ENCODE peak calls at places on chromosomes 3 and 15, in nine cellular contexts. One of them, this sample, is unnamed.

GRCh38 chr3:38763569-38763968 is 52.4 kb downstream of the SCN10A start:
- DNase-seq in hypothalamus: no peak
- DNase-seq in HCT116: no peak
- DNase-seq in NK-92 treated with Interleukin-12 subunit alpha and Interleukin-12 subunit beta, amount 100 ng/mL, for 24 hours: no peak
- DNase-seq in neural crest cell: no peak
- DNase-seq in ovary: no peak
- DNase-seq in activated CD8-positive, alpha-beta memory T cell treated with anti-CD3 and anti-CD28 coated beads for 48 hours: no peak
- DNase-seq in stimulated activated CD4-positive, alpha-beta T cell treated with anti-CD3 and anti-CD28 coated beads, TNF-alpha, amount 100 ng/mL, for 24 hours: no peak
- DNase-seq in LHCN-M2: no peak
- DNase-seq in this sample: no peak

GRCh38 chr3:129602730-129603560 is 3.5 kb downstream of the PLXND1 start:
- DNase-seq in hypothalamus: no peak
- DNase-seq in HCT116: no peak
- DNase-seq in NK-92 treated with Interleukin-12 subunit alpha and Interleukin-12 subunit beta, amount 100 ng/mL, for 24 hours: no peak
- DNase-seq in neural crest cell: no peak
- DNase-seq in ovary: peak; percentile 81
- DNase-seq in activated CD8-positive, alpha-beta memory T cell treated with anti-CD3 and anti-CD28 coated beads for 48 hours: no peak
- DNase-seq in stimulated activated CD4-positive, alpha-beta T cell treated with anti-CD3 and anti-CD28 coated beads, TNF-alpha, amount 100 ng/mL, for 24 hours: no peak
- DNase-seq in LHCN-M2: peak; percentile 77
- DNase-seq in this sample: no peak

GRCh38 chr15:34708422-34708821 is 46.4 kb downstream of the GJD2 start:
- DNase-seq in hypothalamus: peak; percentile 2
- DNase-seq in HCT116: peak; percentile 19
- DNase-seq in NK-92 treated with Interleukin-12 subunit alpha and Interleukin-12 subunit beta, amount 100 ng/mL, for 24 hours: no peak
- DNase-seq in neural crest cell: no peak
- DNase-seq in ovary: no peak
- DNase-seq in activated CD8-positive, alpha-beta memory T cell treated with anti-CD3 and anti-CD28 coated beads for 48 hours: no peak
- DNase-seq in stimulated activated CD4-positive, alpha-beta T cell treated with anti-CD3 and anti-CD28 coated beads, TNF-alpha, amount 100 ng/mL, for 24 hours: no peak
- DNase-seq in LHCN-M2: peak; percentile 64
- DNase-seq in this sample: peak; percentile 40

GRCh38 chr3:147113293-147114045 is 292.9 kb downstream of the ZIC4 start:
- DNase-seq in hypothalamus: no peak
- DNase-seq in HCT116: no peak
- DNase-seq in NK-92 treated with Interleukin-12 subunit alpha and Interleukin-12 subunit beta, amount 100 ng/mL, for 24 hours: no peak
- DNase-seq in neural crest cell: no peak
- DNase-seq in ovary: no peak
- DNase-seq in activated CD8-positive, alpha-beta memory T cell treated with anti-CD3 and anti-CD28 coated beads for 48 hours: no peak
- DNase-seq in stimulated activated CD4-positive, alpha-beta T cell treated with anti-CD3 and anti-CD28 coated beads, TNF-alpha, amount 100 ng/mL, for 24 hours: no peak
- DNase-seq in LHCN-M2: peak; percentile 93
- DNase-seq in this sample: no peak

GRCh38 chr15:74328331-74329056 is 39.0 kb downstream of the CYP11A1 start:
- DNase-seq in hypothalamus: no peak
- DNase-seq in HCT116: no peak
- DNase-seq in NK-92 treated with Interleukin-12 subunit alpha and Interleukin-12 subunit beta, amount 100 ng/mL, for 24 hours: no peak
- DNase-seq in neural crest cell: no peak
- DNase-seq in ovary: no peak
- DNase-seq in activated CD8-positive, alpha-beta memory T cell treated with anti-CD3 and anti-CD28 coated beads for 48 hours: no peak
- DNase-seq in stimulated activated CD4-positive, alpha-beta T cell treated with anti-CD3 and anti-CD28 coated beads, TNF-alpha, amount 100 ng/mL, for 24 hours: no peak
- DNase-seq in LHCN-M2: no peak
- DNase-seq in this sample: no peak

GRCh38 chr15:38868326-38869114 is 303.9 kb upstream of the RASGRP1 start:
- DNase-seq in hypothalamus: no peak
- DNase-seq in HCT116: peak; percentile 3
- DNase-seq in NK-92 treated with Interleukin-12 subunit alpha and Interleukin-12 subunit beta, amount 100 ng/mL, for 24 hours: no peak
- DNase-seq in neural crest cell: no peak
- DNase-seq in ovary: no peak
- DNase-seq in activated CD8-positive, alpha-beta memory T cell treated with anti-CD3 and anti-CD28 coated beads for 48 hours: no peak
- DNase-seq in stimulated activated CD4-positive, alpha-beta T cell treated with anti-CD3 and anti-CD28 coated beads, TNF-alpha, amount 100 ng/mL, for 24 hours: no peak
- DNase-seq in LHCN-M2: peak; percentile 97
- DNase-seq in this sample: peak; percentile 91

GRCh38 chr3:50147447-50147846 is 7.7 kb upstream of the SEMA3F start:
- DNase-seq in hypothalamus: no peak
- DNase-seq in HCT116: no peak
- DNase-seq in NK-92 treated with Interleukin-12 subunit alpha and Interleukin-12 subunit beta, amount 100 ng/mL, for 24 hours: no peak
- DNase-seq in neural crest cell: no peak
- DNase-seq in ovary: no peak
- DNase-seq in activated CD8-positive, alpha-beta memory T cell treated with anti-CD3 and anti-CD28 coated beads for 48 hours: no peak
- DNase-seq in stimulated activated CD4-positive, alpha-beta T cell treated with anti-CD3 and anti-CD28 coated beads, TNF-alpha, amount 100 ng/mL, for 24 hours: no peak
- DNase-seq in LHCN-M2: no peak
- DNase-seq in this sample: no peak

GRCh38 chr3:45748068-45748467 is 48.3 kb downstream of the SLC6A20 start:
- DNase-seq in hypothalamus: no peak
- DNase-seq in HCT116: no peak
- DNase-seq in NK-92 treated with Interleukin-12 subunit alpha and Interleukin-12 subunit beta, amount 100 ng/mL, for 24 hours: no peak
- DNase-seq in neural crest cell: no peak
- DNase-seq in ovary: no peak
- DNase-seq in activated CD8-positive, alpha-beta memory T cell treated with anti-CD3 and anti-CD28 coated beads for 48 hours: no peak
- DNase-seq in stimulated activated CD4-positive, alpha-beta T cell treated with anti-CD3 and anti-CD28 coated beads, TNF-alpha, amount 100 ng/mL, for 24 hours: no peak
- DNase-seq in LHCN-M2: peak; percentile 38
- DNase-seq in this sample: no peak

GRCh38 chr15:68352401-68353062 is 75.0 kb downstream of the FEM1B start:
- DNase-seq in hypothalamus: no peak
- DNase-seq in HCT116: peak; percentile 35
- DNase-seq in NK-92 treated with Interleukin-12 subunit alpha and Interleukin-12 subunit beta, amount 100 ng/mL, for 24 hours: no peak
- DNase-seq in neural crest cell: no peak
- DNase-seq in ovary: no peak
- DNase-seq in activated CD8-positive, alpha-beta memory T cell treated with anti-CD3 and anti-CD28 coated beads for 48 hours: no peak
- DNase-seq in stimulated activated CD4-positive, alpha-beta T cell treated with anti-CD3 and anti-CD28 coated beads, TNF-alpha, amount 100 ng/mL, for 24 hours: no peak
- DNase-seq in LHCN-M2: peak; percentile 100
- DNase-seq in this sample: peak; percentile 78

GRCh38 chr3:63167113-63167512 is 111.0 kb upstream of the SYNPR start:
- DNase-seq in hypothalamus: no peak
- DNase-seq in HCT116: no peak
- DNase-seq in NK-92 treated with Interleukin-12 subunit alpha and Interleukin-12 subunit beta, amount 100 ng/mL, for 24 hours: no peak
- DNase-seq in neural crest cell: no peak
- DNase-seq in ovary: no peak
- DNase-seq in activated CD8-positive, alpha-beta memory T cell treated with anti-CD3 and anti-CD28 coated beads for 48 hours: no peak
- DNase-seq in stimulated activated CD4-positive, alpha-beta T cell treated with anti-CD3 and anti-CD28 coated beads, TNF-alpha, amount 100 ng/mL, for 24 hours: no peak
- DNase-seq in LHCN-M2: no peak
- DNase-seq in this sample: no peak

GRCh38 chr15:67641453-67641852 is 99.0 kb downstream of the MAP2K5 start:
- DNase-seq in hypothalamus: no peak
- DNase-seq in HCT116: no peak
- DNase-seq in NK-92 treated with Interleukin-12 subunit alpha and Interleukin-12 subunit beta, amount 100 ng/mL, for 24 hours: no peak
- DNase-seq in neural crest cell: no peak
- DNase-seq in ovary: no peak
- DNase-seq in activated CD8-positive, alpha-beta memory T cell treated with anti-CD3 and anti-CD28 coated beads for 48 hours: no peak
- DNase-seq in stimulated activated CD4-positive, alpha-beta T cell treated with anti-CD3 and anti-CD28 coated beads, TNF-alpha, amount 100 ng/mL, for 24 hours: no peak
- DNase-seq in LHCN-M2: no peak
- DNase-seq in this sample: no peak

GRCh38 chr3:177335728-177336127 is 138.4 kb upstream of the TBL1XR1 start:
- DNase-seq in hypothalamus: no peak
- DNase-seq in HCT116: no peak
- DNase-seq in NK-92 treated with Interleukin-12 subunit alpha and Interleukin-12 subunit beta, amount 100 ng/mL, for 24 hours: no peak
- DNase-seq in neural crest cell: no peak
- DNase-seq in ovary: no peak
- DNase-seq in activated CD8-positive, alpha-beta memory T cell treated with anti-CD3 and anti-CD28 coated beads for 48 hours: no peak
- DNase-seq in stimulated activated CD4-positive, alpha-beta T cell treated with anti-CD3 and anti-CD28 coated beads, TNF-alpha, amount 100 ng/mL, for 24 hours: no peak
- DNase-seq in LHCN-M2: peak; percentile 76
- DNase-seq in this sample: no peak

GRCh38 chr3:94293793-94294195 is 230.9 kb downstream of the NSUN3 start:
- DNase-seq in hypothalamus: no peak
- DNase-seq in HCT116: no peak
- DNase-seq in NK-92 treated with Interleukin-12 subunit alpha and Interleukin-12 subunit beta, amount 100 ng/mL, for 24 hours: no peak
- DNase-seq in neural crest cell: no peak
- DNase-seq in ovary: no peak
- DNase-seq in activated CD8-positive, alpha-beta memory T cell treated with anti-CD3 and anti-CD28 coated beads for 48 hours: no peak
- DNase-seq in stimulated activated CD4-positive, alpha-beta T cell treated with anti-CD3 and anti-CD28 coated beads, TNF-alpha, amount 100 ng/mL, for 24 hours: no peak
- DNase-seq in LHCN-M2: peak; percentile 30
- DNase-seq in this sample: no peak

This sample was measured in NCI-H460.